ENCODE peak calls at places on chromosomes 6 and 20, in ten cellular contexts. P is esophagus squamous epithelium; E is uterus; V is neuronal stem cell; L is SK-N-SH; J is sigmoid colon; U is stomach; X is vagina; I is CD8-positive, alpha-beta memory T cell; C is heart left ventricle. W is an unnamed sample.
A peak's percentile ranks its signal among the peaks of the same experiment; 100 is the strongest.

GRCh38 chr20:44861547-44862006 is 23.9 kb upstream of the YWHAB start:
- DNase-seq in P (no peak), E (peak; percentile 53), V (no peak), L (no peak), J (peak; percentile 74), U (peak; percentile 43), X (peak; percentile 89), I (no peak), C (peak; percentile 48), W (no peak)

GRCh38 chr20:11687546-11688292 is 230.0 kb upstream of the BTBD3 start:
- DNase-seq in P (no peak), E (no peak), V (no peak), L (no peak), J (no peak), U (no peak), X (no peak), I (no peak), C (no peak), W (no peak)

GRCh38 chr6:112253842-112254816 is at the start of gene LAMA4:
- DNase-seq in P (no peak), E (peak; percentile 68), V (peak; percentile 32), L (peak; percentile 64), J (peak; percentile 77), U (peak; percentile 45), X (no peak), I (no peak), C (peak; percentile 76), W (peak; percentile 12)

GRCh38 chr6:131519670-131520436 is 53.2 kb upstream of the ARG1 start:
- DNase-seq in P (no peak), E (no peak), V (no peak), L (peak; percentile 21), J (no peak), U (no peak), X (no peak), I (peak; percentile 10), C (no peak), W (peak; percentile 49)

GRCh38 chr6:41427642-41428401 is 92.4 kb downstream of the NCR2 start:
- DNase-seq in P (no peak), E (peak; percentile 54), V (no peak), L (peak; percentile 71), J (peak; percentile 75), U (peak; percentile 89), X (no peak), I (no peak), C (peak; percentile 47), W (no peak)

GRCh38 chr6:170024940-170025339 is 265.9 kb downstream of the DLL1 start:
- DNase-seq in P (no peak), E (peak; percentile 67), V (no peak), L (peak; percentile 88), J (peak; percentile 94), U (peak; percentile 47), X (peak; percentile 89), I (no peak), C (peak; percentile 80), W (no peak)

GRCh38 chr6:46501136-46502089 is 10.2 kb upstream of the RCAN2 start:
- DNase-seq in P (no peak), E (no peak), V (no peak), L (no peak), J (no peak), U (no peak), X (no peak), I (no peak), C (no peak), W (no peak)

GRCh38 chr20:25248501-25249172 is 752 bp downstream of the PYGB start:
- DNase-seq in P (no peak), E (no peak), V (peak; percentile 50), L (peak; percentile 73), J (peak; percentile 74), U (peak; percentile 50), X (no peak), I (no peak), C (peak; percentile 59), W (peak; percentile 2)

GRCh38 chr20:61932199-61932592 is 133.5 kb downstream of the TAF4 start:
- DNase-seq in P (no peak), E (no peak), V (no peak), L (no peak), J (peak; percentile 32), U (no peak), X (no peak), I (no peak), C (no peak), W (no peak)

DNA sequence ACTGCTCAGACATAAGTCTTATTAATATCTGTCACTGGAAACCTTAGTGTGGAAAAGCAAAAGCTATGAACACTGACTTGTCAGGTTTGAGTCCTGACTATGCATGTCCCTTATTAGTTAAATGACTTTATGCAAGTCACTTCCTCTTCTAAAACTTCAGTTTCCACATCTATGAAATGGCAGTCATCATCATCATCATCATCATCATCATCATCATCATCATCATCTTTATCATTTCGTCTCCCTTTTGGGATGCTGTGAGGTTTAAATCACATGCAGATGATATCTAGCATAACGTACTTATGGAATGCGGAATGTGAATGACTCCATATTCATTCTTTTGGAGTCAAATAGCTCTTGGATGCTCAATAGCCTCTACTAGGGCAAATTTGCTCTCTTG is 24.5 kb downstream of the HDGFL1 start:
- DNase-seq in P (no peak), E (no peak), V (no peak), L (no peak), J (no peak), U (no peak), X (no peak), I (no peak), C (no peak), W (no peak)
- H3K4me1 ChIP-seq in P (no peaks in the 10 kb centered on the region), E (no peaks in the 10 kb centered on the region), V (no peaks in the 10 kb centered on the region), L (no peaks in the 10 kb centered on the region), J (no peaks in the 10 kb centered on the region), U (no peaks in the 10 kb centered on the region), X (no peaks in the 10 kb centered on the region), I (no peaks in the 10 kb centered on the region), C (no peaks in the 10 kb centered on the region), W (no peaks in the 10 kb centered on the region)

GRCh38 chr6:119829006-119829405 is 479.4 kb upstream of the MAN1A1 start:
- DNase-seq in P (no peak), E (no peak), V (no peak), L (no peak), J (no peak), U (no peak), X (no peak), I (no peak), C (no peak), W (no peak)

GRCh38 chr6:119834418-119834817 is 484.9 kb upstream of the MAN1A1 start:
- DNase-seq in P (no peak), E (no peak), V (no peak), L (no peak), J (no peak), U (no peak), X (no peak), I (no peak), C (no peak), W (no peak)

GRCh38 chr6:119832411-119832810 is 482.9 kb upstream of the MAN1A1 start:
- DNase-seq in P (no peak), E (no peak), V (no peak), L (no peak), J (no peak), U (no peak), X (no peak), I (no peak), C (no peak), W (no peak)

GRCh38 chr6:119830494-119831295 is 481.1 kb upstream of the MAN1A1 start:
- DNase-seq in P (no peak), E (no peak), V (no peak), L (no peak), J (no peak), U (no peak), X (no peak), I (no peak), C (no peak), W (no peak)

GRCh38 chr6:119830069-119830468 is 480.5 kb upstream of the MAN1A1 start:
- DNase-seq in P (no peak), E (no peak), V (no peak), L (no peak), J (no peak), U (no peak), X (no peak), I (no peak), C (no peak), W (no peak)
- H3K9me3 ChIP-seq in P (no peaks in the 10 kb centered on the region), E (no peaks in the 10 kb centered on the region), V (no peaks in the 10 kb centered on the region), L (no peaks in the 10 kb centered on the region), J (no peaks in the 10 kb centered on the region), U (no peaks in the 10 kb centered on the region), X (no peaks in the 10 kb centered on the region), I (no peaks in the 10 kb centered on the region), C (no peaks in the 10 kb centered on the region), W (no peaks in the 10 kb centered on the region)

GRCh38 chr20:52035977-52036376 is 155.6 kb downstream of the ZFP64 start:
- DNase-seq in P (no peak), E (no peak), V (no peak), L (no peak), J (no peak), U (peak; percentile 39), X (no peak), I (no peak), C (no peak), W (no peak)

GRCh38 chr20:52031574-52032303 is 159.8 kb downstream of the ZFP64 start:
- DNase-seq in P (no peak), E (no peak), V (no peak), L (no peak), J (no peak), U (no peak), X (no peak), I (peak; percentile 4), C (no peak), W (peak; percentile 10)

GRCh38 chr20:52035498-52035897 is 156.1 kb downstream of the ZFP64 start:
- DNase-seq in P (no peak), E (no peak), V (no peak), L (no peak), J (no peak), U (no peak), X (no peak), I (no peak), C (no peak), W (no peak)

GRCh38 chr20:52033313-52033712 is 158.3 kb downstream of the ZFP64 start:
- DNase-seq in P (no peak), E (no peak), V (no peak), L (no peak), J (no peak), U (no peak), X (no peak), I (no peak), C (no peak), W (no peak)

DNA sequence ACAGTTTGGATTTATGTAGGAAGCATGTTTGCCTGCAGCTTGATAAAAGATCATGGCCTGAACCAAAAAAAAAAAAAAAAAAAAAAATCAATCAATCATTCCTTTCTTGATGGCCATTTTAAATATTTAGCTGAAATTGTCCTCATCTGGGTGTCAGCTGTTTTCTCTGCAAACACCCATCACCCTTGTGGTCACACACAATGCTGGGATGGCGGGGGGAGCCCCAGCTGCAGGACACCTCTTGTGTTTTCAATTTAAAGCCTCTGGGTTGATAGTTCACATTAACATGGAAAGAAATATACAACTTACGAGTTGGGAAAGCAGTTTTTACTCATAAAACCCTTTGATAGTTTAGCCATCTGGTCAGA is 160.4 kb downstream of the ZFP64 start:
- DNase-seq in P (no peak), E (no peak), V (no peak), L (no peak), J (no peak), U (no peak), X (no peak), I (no peak), C (no peak), W (no peak)
- H3K27ac ChIP-seq in P (no peak overlapping the region), E (peak overlapping the region; percentile 63), V (no peak overlapping the region), L (peak overlapping the region; percentile 42), J (no peak overlapping the region), U (peak overlapping the region; percentile 22), X (no peak overlapping the region), I (no peak overlapping the region), C (no peak overlapping the region), W (no peak overlapping the region)

GRCh38 chr20:50666709-50667310 is 24.5 kb downstream of the RIPOR3 start:
- DNase-seq in P (no peak), E (no peak), V (no peak), L (no peak), J (no peak), U (no peak), X (no peak), I (no peak), C (no peak), W (no peak)
- H3K4me1 ChIP-seq in P (peaks cover 30% of the 10 kb centered on the region), E (peaks cover 5% of the 10 kb centered on the region), V (peaks cover 2% of the 10 kb centered on the region), L (no peaks in the 10 kb centered on the region), J (no peaks in the 10 kb centered on the region), U (peaks cover 13% of the 10 kb centered on the region), X (peaks cover 30% of the 10 kb centered on the region), I (no peaks in the 10 kb centered on the region), C (peaks cover 14% of the 10 kb centered on the region), W (no peaks in the 10 kb centered on the region)

W was measured in CD4-positive, alpha-beta memory T cell.